ENCODE peak calls at places on chromosome 4, in five cellular contexts. R is fibroblast of mammary gland, G is cardiac fibroblast, J is psoas muscle, O is breast epithelium. L is an unnamed sample.
A peak's percentile ranks its signal among the peaks of the same experiment; 100 is the strongest.

GRCh38 chr4:113447061-113447460 is 314.5 kb downstream of the CAMK2D start:
- DNase-seq in J (no peak), G (no peak), O (no peak), R (peak; percentile 52), L (no peak)

GRCh38 chr4:88158360-88159136 is at the start of gene ABCG2:
- DNase-seq in O (no peak), J (peak; percentile 26), G (peak; percentile 39), R (peak; percentile 59), L (peak; percentile 1)

GRCh38 chr4:158155656-158156356 is 17.0 kb downstream of the GASK1B start:
- DNase-seq in G (no peak), O (no peak), R (no peak), J (no peak), L (no peak)

GRCh38 chr4:147927377-147928137 is 195.7 kb downstream of the ARHGAP10 start:
- DNase-seq in R (no peak), O (no peak), J (no peak), G (peak; percentile 16), L (no peak)

GRCh38 chr4:109572154-109572553 is 12.1 kb downstream of the MCUB start:
- DNase-seq in G (no peak), O (no peak), J (no peak), R (no peak), L (no peak)

GRCh38 chr4:24979554-24979953 is 51.2 kb downstream of the LGI2 start:
- DNase-seq in G (peak; percentile 74), O (no peak), R (peak; percentile 50), J (no peak), L (no peak)

GRCh38 chr4:10063544-10064300 is 42.4 kb upstream of the SLC2A9 start:
- DNase-seq in R (peak; percentile 73), G (peak; percentile 96), O (no peak), J (peak; percentile 67), L (peak; percentile 16)

GRCh38 chr4:169229571-169230028 is 41.2 kb downstream of the SH3RF1 start:
- DNase-seq in J (no peak), R (peak; percentile 98), G (peak; percentile 94), O (no peak), L (peak; percentile 27)

GRCh38 chr4:11821774-11822430 is 393.2 kb upstream of the HS3ST1 start:
- DNase-seq in O (no peak), G (no peak), R (no peak), J (no peak), L (no peak)

GRCh38 chr4:86670739-86671138 is 76.6 kb downstream of the PTPN13 start:
- DNase-seq in R (peak; percentile 89), G (peak; percentile 68), J (no peak), O (no peak), L (no peak)

GRCh38 chr4:78784255-78784654 is 8.1 kb downstream of the BMP2K start:
- DNase-seq in G (peak; percentile 54), J (no peak), R (peak; percentile 86), O (no peak), L (no peak)

GRCh38 chr4:106032851-106033286 is 137.6 kb downstream of the NPNT start:
- DNase-seq in J (no peak), R (peak; percentile 63), G (peak; percentile 52), O (no peak), L (peak; percentile 1)

GRCh38 chr4:56051049-56051709 is 102.4 kb downstream of the CEP135 start:
- DNase-seq in O (no peak), R (no peak), G (no peak), J (no peak), L (no peak)

GRCh38 chr4:56051710-56052075 is 102.9 kb downstream of the CEP135 start:
- DNase-seq in J (no peak), O (no peak), R (no peak), G (no peak), L (no peak)

GRCh38 chr4:56050584-56050983 is 101.8 kb downstream of the CEP135 start:
- DNase-seq in G (no peak), O (no peak), J (no peak), R (no peak), L (no peak)

GRCh38 chr4:56049428-56050212 is 100.9 kb downstream of the CEP135 start:
- DNase-seq in R (peak; percentile 10), O (no peak), G (peak; percentile 50), J (no peak), L (peak; percentile 23)

GRCh38 chr4:56048621-56049427 is 100.1 kb downstream of the CEP135 start:
- DNase-seq in G (peak; percentile 75), R (peak; percentile 28), O (no peak), J (peak; percentile 21), L (peak; percentile 68)
- TF ChIP-seq CTCF in G (peak; percentile 18), R (no peak), O (peak; percentile 27), J (peak; percentile 10), L (no peak)

DNA sequence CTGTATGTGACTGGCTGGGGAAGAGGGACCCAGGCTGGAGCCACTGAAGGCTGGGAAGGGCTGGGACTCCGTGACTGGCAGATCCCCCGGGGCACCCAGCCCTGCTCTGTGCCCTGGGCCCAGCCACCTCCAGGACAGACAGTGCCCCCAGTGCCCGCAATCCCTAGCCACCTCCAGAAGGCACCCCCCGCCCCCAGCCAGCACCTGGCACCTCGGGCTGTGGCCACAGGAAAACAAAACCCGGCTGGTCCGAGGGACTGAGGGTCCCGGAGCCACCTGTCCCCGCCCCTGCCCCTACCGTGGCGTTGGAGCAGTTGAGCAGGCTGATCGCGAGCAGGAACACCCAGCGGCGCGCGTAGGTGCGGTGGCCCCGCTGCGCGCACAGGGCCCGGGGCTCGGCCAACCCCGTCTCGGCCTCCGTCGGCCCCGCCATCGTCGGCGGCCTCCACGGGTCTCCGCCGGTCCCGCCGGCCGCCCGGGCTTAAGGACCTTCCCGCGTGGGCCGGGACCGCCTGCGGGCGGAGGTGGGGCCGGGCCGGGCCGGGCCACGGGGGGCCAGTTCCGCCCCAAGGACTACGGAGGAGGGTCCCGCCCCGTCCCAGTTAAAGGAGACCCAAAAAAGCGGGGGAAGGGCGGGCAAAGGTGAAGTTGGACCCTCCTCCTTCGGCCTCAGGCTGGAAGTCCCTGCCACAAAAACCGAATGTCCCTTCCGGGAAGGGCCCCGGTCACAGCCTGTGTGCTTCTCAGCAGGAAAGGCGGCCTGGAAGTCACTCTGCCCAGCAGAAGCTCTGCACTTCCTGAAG is at the start of gene SLC49A3:
- DNase-seq in O (no peak), G (no peak), R (no peak), J (no peak), L (no peak)
- TF ChIP-seq CTCF in O (no peak), G (no peak), R (no peak), J (no peak), L (no peak)

GRCh38 chr4:139861471-139861870 is 195.9 kb downstream of the MGST2 start:
- DNase-seq in R (no peak), G (no peak), J (no peak), O (no peak), L (no peak)
- TF ChIP-seq CTCF in R (no peak), G (no peak), J (no peak), O (no peak), L (no peak)

GRCh38 chr4:117447925-117448324 is 362.5 kb upstream of the TRAM1L1 start:
- DNase-seq in R (no peak), J (no peak), O (no peak), G (no peak), L (no peak)
- TF ChIP-seq CTCF in R (no peak), J (no peak), O (no peak), G (no peak), L (no peak)

DNA sequence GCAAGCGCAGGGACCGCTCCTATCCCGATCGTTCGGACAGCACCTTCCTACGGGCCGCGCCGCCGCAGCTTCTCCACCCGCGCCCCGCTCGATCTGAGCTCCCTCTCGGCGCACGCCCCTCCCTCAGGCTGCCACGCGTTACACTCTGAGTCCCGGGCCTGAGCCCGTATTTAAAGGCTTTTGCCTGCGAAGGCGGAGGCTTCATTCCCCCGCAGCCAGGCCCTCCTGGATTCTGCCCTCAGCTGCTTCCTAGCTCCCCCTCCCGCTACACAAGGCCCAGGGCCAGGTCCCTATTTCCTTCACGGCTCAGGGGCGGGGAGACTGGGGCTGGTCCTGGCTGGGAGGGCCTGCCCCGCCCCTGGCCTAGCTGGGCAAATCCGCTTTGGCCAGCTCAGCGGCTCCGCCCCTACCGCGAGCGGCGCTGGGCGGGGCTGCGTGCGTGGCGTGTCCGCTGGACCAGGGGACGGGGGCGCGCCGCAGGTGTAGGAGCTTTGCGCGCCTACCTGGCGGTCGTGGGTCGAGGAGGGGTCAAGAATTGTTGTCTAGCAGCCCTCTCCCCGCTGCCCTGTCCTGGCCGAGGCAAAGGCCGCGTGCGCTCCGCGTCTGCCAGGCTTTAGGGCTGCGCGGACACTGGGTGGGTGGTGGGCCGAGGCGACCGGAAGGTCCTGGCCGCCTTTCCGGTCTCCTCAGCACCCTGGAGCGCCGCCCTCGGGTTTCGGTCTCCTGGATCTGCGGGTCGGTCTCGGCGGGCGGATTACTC is at the start of gene UGDH:
- DNase-seq in O (peak; percentile 94), J (peak; percentile 97), G (peak; percentile 100), R (peak; percentile 98), L (peak; percentile 96)
- TF ChIP-seq CTCF in O (no peak), J (no peak), G (no peak), R (no peak), L (no peak)